ENCODE peak calls at places on chromosomes 5 and 9, in four cellular contexts. J is transverse colon, U is HCT116, S is K562. T is an unnamed sample.

GRCh38 chr9:93962561-93963440 is 7.6 kb upstream of the BARX1 start:
- DNase-seq in S (peak), U (peak), J (peak), T (peak)

GRCh38 chr5:19261879-19262278 is 726.1 kb downstream of the CDH18 start:
- DNase-seq in U (no peak), S (no peak), J (no peak), T (no peak)

GRCh38 chr5:40614923-40615585 is 64.7 kb upstream of the PTGER4 start:
- DNase-seq in S (no peak), J (no peak), U (no peak), T (no peak)

GRCh38 chr5:57539281-57539701 is 56.7 kb upstream of the ACTBL2 start:
- DNase-seq in U (no peak), S (no peak), J (no peak), T (no peak)

GRCh38 chr9:97714435-97714834 is 17.3 kb upstream of the XPA start:
- DNase-seq in S (no peak), J (no peak), U (no peak), T (peak)

GRCh38 chr9:104866186-104866585 is 61.8 kb downstream of the ABCA1 start:
- DNase-seq in J (no peak), U (no peak), S (no peak), T (no peak)

GRCh38 chr9:3733039-3733408 is 207.2 kb upstream of the RFX3 start:
- DNase-seq in U (no peak), J (no peak), S (no peak), T (peak)

GRCh38 chr5:124519396-124519795 is 227.0 kb downstream of the ZNF608 start:
- DNase-seq in J (no peak), U (no peak), S (no peak), T (peak)

GRCh38 chr9:130946778-130947617 is 8.0 kb upstream of the FIBCD1 start:
- DNase-seq in S (peak), J (peak), U (peak), T (no peak)

GRCh38 chr5:180809403-180810209 is 7.0 kb upstream of the MGAT1 start:
- DNase-seq in S (peak), U (peak), J (peak), T (peak)
- TF ChIP-seq POLR2A in S (peak), U (no peak), J (peak), T (no peak)

GRCh38 chr9:115883467-115884329 is 269.9 kb upstream of the PAPPA start:
- DNase-seq in U (peak), S (no peak), J (no peak), T (peak)

GRCh38 chr9:115879451-115879850 is 274.1 kb upstream of the PAPPA start:
- DNase-seq in S (no peak), U (no peak), J (no peak), T (no peak)

GRCh38 chr9:115880221-115880620 is 273.4 kb upstream of the PAPPA start:
- DNase-seq in J (no peak), U (no peak), S (no peak), T (no peak)

GRCh38 chr9:115882911-115883310 is 270.7 kb upstream of the PAPPA start:
- DNase-seq in U (no peak), S (no peak), J (no peak), T (no peak)

DNA sequence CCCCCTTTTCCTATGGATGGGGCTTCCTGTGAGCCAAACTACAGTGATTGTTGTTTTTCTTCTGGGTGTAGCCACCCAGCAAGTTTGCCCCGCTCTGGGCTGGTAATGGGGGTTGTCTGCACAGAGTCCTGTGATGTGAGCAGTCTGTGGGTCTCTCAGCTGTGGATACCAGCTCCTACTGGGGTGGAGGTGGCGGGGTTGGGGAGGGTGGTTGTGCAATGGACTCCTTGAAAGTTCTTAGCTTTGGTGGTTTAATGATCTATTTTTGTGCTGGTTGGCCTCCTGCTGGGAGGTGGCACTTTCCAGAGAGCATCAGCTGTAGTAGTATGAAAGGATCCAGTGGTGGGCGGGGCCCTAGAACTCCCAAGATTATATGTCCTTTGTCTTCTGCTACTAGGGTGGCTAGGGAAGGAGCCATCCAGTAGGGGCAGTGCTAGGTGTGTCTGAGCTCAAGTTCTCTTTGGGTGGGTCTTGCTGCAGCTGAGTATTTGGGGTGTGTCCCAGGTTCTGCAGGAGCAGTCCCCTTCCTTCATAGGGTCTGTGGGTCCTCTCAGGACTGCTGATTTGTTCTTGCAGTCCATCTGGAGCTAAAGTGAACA is 275.6 kb upstream of the PAPPA start:
- DNase-seq in S (no peak), U (no peak), J (no peak), T (no peak)
- TF ChIP-seq POLR2A in S (no peak), U (no peak), J (no peak), T (no peak)

DNA sequence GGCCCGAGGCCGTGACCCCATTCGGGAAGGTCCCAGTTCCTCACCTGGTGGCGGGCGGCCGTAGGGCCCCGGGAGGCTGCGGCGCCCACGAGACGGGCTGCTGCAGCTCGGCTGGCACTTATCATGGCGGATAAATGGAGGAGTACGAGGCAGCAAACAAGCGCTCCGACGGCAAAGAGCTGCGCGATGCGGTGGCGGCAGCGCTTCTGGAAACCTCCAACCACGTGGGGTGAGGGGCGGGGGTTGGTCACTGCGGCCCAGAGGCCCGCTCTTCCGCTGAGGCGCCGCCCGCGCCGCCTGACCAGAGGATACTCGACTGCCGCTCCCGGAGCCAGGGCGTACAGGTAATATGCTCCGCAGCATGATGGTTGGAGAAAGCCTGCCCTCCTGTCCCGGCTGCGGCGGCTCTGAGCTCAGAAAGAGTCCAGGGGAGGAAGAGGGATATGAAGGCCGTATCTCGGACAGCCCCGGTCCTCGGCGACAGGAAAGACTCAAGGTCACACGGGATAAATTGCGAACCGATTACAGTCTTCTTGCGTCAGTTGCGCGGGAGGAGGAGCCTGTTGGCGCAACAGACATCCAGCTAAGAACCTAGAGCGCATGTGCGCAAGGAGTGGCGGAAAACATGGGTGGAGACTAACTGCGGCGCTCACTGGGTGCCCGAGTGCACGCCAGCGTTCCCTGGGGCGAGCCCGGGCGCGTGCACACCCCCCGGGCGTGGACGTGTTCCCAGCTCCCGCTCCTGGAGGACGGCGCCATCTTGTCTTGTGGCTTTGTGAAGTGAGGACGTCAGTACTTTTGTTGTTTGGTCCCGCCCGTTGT is at the start of gene HSPA9:
- DNase-seq in U (peak), S (peak), J (peak), T (peak)
- TF ChIP-seq POLR2A in U (no peak), S (peak), J (peak), T (peak)

GRCh38 chr9:33815781-33816180 is 1.2 kb upstream of the UBE2R2 start:
- DNase-seq in S (no peak), J (no peak), U (no peak), T (no peak)

GRCh38 chr9:33814816-33815215 is 2.1 kb upstream of the UBE2R2 start:
- DNase-seq in S (no peak), U (no peak), J (no peak), T (peak)

GRCh38 chr9:33817327-33818166 is 587 bp downstream of the UBE2R2 start:
- DNase-seq in J (peak), S (peak), U (no peak), T (peak)

GRCh38 chr9:33818167-33818831 is 1.3 kb downstream of the UBE2R2 start:
- DNase-seq in S (no peak), J (peak), U (no peak), T (peak)

GRCh38 chr9:33816327-33817252 is at the start of gene UBE2R2:
- DNase-seq in S (peak), J (peak), U (peak), T (peak)
- TF ChIP-seq POLR2A in S (peak), J (peak), U (peak), T (peak)

GRCh38 chr5:143245929-143246561 is 157.4 kb downstream of the NR3C1 start:
- DNase-seq in S (peak), U (peak), J (no peak), T (no peak)

GRCh38 chr5:143243103-143243502 is 160.4 kb downstream of the NR3C1 start:
- DNase-seq in J (no peak), S (no peak), U (no peak), T (no peak)

GRCh38 chr5:143241892-143242291 is 161.6 kb downstream of the NR3C1 start:
- DNase-seq in J (no peak), U (no peak), S (no peak), T (no peak)

GRCh38 chr5:143244990-143245389 is 158.5 kb downstream of the NR3C1 start:
- DNase-seq in U (no peak), J (no peak), S (no peak), T (no peak)

DNA sequence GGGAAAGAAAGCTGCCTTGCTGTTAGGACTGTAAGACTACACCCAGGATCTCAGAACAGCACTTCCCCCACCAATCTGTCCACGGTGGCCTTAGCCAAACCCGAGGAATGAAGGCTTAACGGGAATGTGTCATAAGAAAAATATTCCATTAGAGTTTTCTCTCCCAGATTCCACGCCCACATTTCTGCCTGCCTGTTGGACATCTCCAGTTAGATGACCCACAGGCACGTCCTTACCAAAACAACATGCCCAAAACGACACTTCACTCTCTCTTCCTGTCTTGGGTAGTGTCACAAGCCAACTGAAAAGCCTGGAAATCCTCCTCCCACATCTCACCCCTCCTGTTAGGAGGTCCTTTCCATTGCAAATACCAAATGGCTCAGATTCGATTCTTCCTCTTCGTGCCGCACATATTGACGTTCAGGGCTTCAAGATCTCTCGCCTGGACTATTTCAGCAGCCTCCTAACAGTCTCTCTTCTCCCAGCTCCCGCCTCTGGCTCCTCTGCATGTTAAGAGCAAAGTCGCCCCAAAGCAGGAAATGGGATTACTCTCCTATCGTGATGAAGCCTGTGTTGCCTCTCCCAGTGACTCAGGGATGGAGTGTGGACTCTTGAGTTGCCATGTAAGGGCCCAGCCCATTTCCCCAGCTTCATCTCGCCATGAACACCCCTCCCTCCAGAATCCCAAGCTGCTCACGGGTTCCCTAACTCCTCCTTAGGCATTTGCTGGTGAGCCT is 159.3 kb downstream of the NR3C1 start:
- DNase-seq in S (no peak), J (peak), U (peak), T (no peak)
- TF ChIP-seq POLR2A in S (no peak), J (no peak), U (peak), T (no peak)